ENCODE peak calls at places on chromosome 16, in ten cellular contexts. O is RWPE2; K is dorsolateral prefrontal cortex; W is body of pancreas; H is effector memory CD4-positive, alpha-beta T cell; E is epithelial cell of esophagus; T is CD8-positive, alpha-beta memory T cell; Z is bronchial epithelial cell; G is kidney epithelial cell; Y is thyroid gland. U is an unnamed sample.

GRCh38 chr16:56493131-56493530 is 26.7 kb downstream of the BBS2 start:
- DNase-seq in O (no peak), K (no peak), W (no peak), H (no peak), E (peak; percentile 35), T (no peak), Z (no peak), G (no peak), Y (no peak), U (no peak)

GRCh38 chr16:81401035-81401950 is 43.3 kb upstream of the CMIP start:
- DNase-seq in O (peak; percentile 92), K (no peak), W (peak; percentile 10), H (no peak), E (peak; percentile 96), T (no peak), Z (peak; percentile 90), G (no peak), Y (no peak), U (no peak)

GRCh38 chr16:90015586-90016338 is 3.5 kb downstream of the DBNDD1 start:
- DNase-seq in O (no peak), K (no peak), W (no peak), H (no peak), E (no peak), T (no peak), Z (no peak), G (no peak), Y (no peak), U (no peak)

GRCh38 chr16:35404273-35404672 is 1944.9 kb downstream of the TP53TG3F start:
- DNase-seq in O (no peak), K (no peak), W (no peak), H (no peak), E (no peak), T (no peak), Z (no peak), G (no peak), Y (no peak), U (no peak)

GRCh38 chr16:81723098-81723723 is 55.9 kb upstream of the PLCG2 start:
- DNase-seq in O (no peak), K (no peak), W (peak; percentile 70), H (no peak), E (peak; percentile 87), T (peak; percentile 66), Z (peak; percentile 77), G (no peak), Y (peak; percentile 35), U (no peak)

GRCh38 chr16:86500708-86501510 is 9.4 kb upstream of the FOXF1 start:
- DNase-seq in O (no peak), K (no peak), W (no peak), H (no peak), E (no peak), T (no peak), Z (no peak), G (no peak), Y (no peak), U (no peak)

GRCh38 chr16:57998484-57998883 is 2.0 kb downstream of the ZNF319 start:
- DNase-seq in O (peak; percentile 85), K (peak; percentile 36), W (no peak), H (peak; percentile 45), E (peak; percentile 83), T (peak; percentile 74), Z (peak; percentile 78), G (no peak), Y (no peak), U (no peak)

GRCh38 chr16:64627288-64627687 is 494.6 kb downstream of the CDH11 start:
- DNase-seq in O (no peak), K (no peak), W (no peak), H (no peak), E (peak; percentile 3), T (no peak), Z (no peak), G (no peak), Y (no peak), U (no peak)

GRCh38 chr16:60142991-60143705 is 1409.0 kb upstream of the GOT2 start:
- DNase-seq in O (no peak), K (no peak), W (no peak), H (no peak), E (peak; percentile 50), T (no peak), Z (no peak), G (no peak), Y (no peak), U (no peak)

DNA sequence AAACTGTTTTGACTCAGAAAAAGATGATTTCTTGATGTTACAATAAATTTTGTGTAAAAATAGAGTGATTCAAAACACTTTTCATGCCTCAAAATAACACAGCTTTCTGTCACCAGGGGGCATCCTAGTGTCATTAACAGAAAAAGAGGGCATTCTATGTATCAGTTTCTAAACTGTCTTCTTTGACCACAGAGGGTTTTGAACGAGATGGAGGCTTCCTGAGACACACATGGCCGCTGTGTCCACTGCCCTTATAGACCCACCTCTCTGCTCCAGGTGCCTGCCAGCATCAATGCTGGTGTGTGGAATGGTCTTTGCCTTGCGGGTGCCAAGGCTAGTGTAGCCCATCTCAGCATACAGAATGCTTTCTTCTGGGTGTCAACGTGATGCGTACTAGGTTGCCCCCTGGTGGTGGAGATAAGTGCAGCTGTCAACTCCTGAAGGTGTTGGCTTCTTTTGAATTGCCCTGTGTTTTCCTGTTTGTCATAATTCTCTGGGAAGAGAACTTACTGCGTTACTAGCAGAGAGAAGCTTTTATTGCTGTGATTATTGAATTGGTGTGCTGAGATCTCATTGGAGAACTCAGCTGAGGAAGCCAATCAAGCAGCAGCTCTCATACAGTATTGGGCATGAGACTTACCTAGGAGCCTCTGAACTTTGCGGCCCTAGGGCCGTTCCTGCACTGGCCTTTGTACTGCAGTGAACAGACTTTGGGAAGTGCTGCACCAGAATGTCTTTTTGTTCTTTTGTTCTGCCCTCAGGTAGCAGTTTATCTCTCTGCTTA is 38.6 kb downstream of the USP10 start:
- DNase-seq in O (peak; percentile 76), K (peak; percentile 73), W (peak; percentile 82), H (peak; percentile 36), E (peak; percentile 86), T (peak; percentile 81), Z (peak; percentile 77), G (peak; percentile 41), Y (peak; percentile 75), U (peak; percentile 60)
- H3K4me3 ChIP-seq in O (no peak overlapping the region), K (no peak overlapping the region), W (no peak overlapping the region), H (no peak overlapping the region), E (no peak overlapping the region), T (peak overlapping the region; percentile 44), Z (no peak overlapping the region), G (no peak overlapping the region), Y (no peak overlapping the region), U (no peak overlapping the region)

GRCh38 chr16:67648088-67648763 is 3.3 kb downstream of the CARMIL2 start:
- DNase-seq in O (no peak), K (no peak), W (no peak), H (no peak), E (no peak), T (no peak), Z (no peak), G (no peak), Y (no peak), U (no peak)

GRCh38 chr16:67650023-67650422 is 5.1 kb downstream of the CARMIL2 start:
- DNase-seq in O (no peak), K (no peak), W (no peak), H (no peak), E (no peak), T (no peak), Z (no peak), G (no peak), Y (no peak), U (no peak)

GRCh38 chr16:67649494-67649931 is 4.6 kb downstream of the CARMIL2 start:
- DNase-seq in O (no peak), K (no peak), W (no peak), H (no peak), E (no peak), T (no peak), Z (no peak), G (no peak), Y (peak; percentile 24), U (no peak)

GRCh38 chr16:67647681-67648080 is 2.7 kb downstream of the CARMIL2 start:
- DNase-seq in O (no peak), K (no peak), W (no peak), H (no peak), E (no peak), T (no peak), Z (no peak), G (no peak), Y (no peak), U (no peak)

DNA sequence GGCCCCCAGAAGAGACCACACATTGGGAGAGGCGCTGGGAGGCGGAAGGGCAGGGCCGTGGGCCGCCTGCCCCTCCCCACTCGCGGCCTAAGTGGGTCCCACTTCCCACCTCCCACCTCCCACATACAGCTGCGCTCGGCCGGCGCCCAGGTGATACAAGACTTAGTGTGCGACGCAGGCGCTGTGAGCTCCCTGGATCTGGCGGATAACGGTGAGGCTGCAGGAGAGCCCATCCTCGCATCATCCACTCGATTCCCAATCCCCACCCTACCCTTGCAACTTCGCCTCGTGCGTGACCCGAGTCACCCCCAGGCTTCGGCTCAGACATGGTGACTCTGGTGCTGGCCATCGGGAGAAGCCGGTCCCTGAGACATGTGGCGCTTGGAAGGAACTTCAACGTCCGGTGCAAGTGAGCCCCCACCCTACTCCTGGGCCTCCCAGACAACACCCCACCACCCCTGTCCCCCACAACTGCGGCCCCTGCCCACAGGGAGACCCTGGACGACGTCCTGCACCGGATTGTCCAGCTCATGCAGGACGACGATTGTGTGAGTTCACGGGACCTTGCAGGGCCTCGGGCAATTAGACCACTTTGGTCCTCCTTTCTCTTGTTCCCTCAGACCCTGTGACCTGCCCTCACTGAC is 3.9 kb downstream of the CARMIL2 start:
- DNase-seq in O (no peak), K (no peak), W (no peak), H (no peak), E (no peak), T (no peak), Z (no peak), G (no peak), Y (no peak), U (no peak)
- H3K4me3 ChIP-seq in O (no peak overlapping the region), K (peak overlapping the region; percentile 36), W (no peak overlapping the region), H (no peak overlapping the region), E (no peak overlapping the region), T (no peak overlapping the region), Z (no peak overlapping the region), G (no peak overlapping the region), Y (no peak overlapping the region), U (no peak overlapping the region)

DNA sequence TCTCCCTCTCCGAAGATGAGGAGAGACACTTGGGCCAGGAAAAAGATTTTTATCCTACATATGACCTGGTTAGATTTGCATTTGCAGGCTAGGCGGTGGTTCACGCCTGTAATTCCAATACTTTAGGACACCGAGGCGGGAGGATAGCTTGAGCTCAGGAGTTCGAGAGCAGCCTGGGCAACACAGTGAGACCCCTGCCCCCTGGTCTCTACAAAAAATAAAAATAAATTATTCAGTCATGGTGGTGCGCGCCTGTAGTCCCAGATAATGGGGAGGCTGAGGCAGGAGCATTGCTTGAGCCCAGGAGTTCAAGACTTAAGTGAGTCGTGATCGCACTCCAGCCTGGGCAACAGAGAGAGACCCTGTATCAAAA is 7.9 kb upstream of the THAP11 start:
- DNase-seq in O (no peak), K (no peak), W (no peak), H (no peak), E (no peak), T (no peak), Z (no peak), G (no peak), Y (no peak), U (no peak)
- H3K4me3 ChIP-seq in O (peak overlapping the region; percentile 75), K (peak overlapping the region; percentile 99), W (peak overlapping the region; percentile 72), H (peak overlapping the region; percentile 75), E (peak overlapping the region; percentile 71), T (peak overlapping the region; percentile 90), Z (no peak overlapping the region), G (no peak overlapping the region), Y (no peak overlapping the region), U (peak overlapping the region; percentile 93)

DNA sequence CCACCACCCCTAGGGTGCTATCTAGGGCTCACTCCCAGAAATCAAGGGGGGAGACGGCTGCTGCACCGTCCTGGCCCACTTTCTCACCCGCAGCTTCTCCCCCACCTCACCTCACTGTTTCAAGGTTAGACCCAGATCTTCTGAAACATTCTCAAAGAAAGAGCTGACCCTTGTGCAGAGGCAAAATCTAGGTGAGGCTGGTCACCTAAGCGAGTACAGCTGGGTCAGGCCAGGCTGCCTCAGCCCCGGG is 27.0 kb downstream of the GNPTG start:
- DNase-seq in O (no peak), K (no peak), W (no peak), H (no peak), E (no peak), T (no peak), Z (no peak), G (no peak), Y (no peak), U (no peak)
- H3K4me3 ChIP-seq in O (peak overlapping the region; percentile 41), K (peak overlapping the region; percentile 61), W (peak overlapping the region; percentile 43), H (no peak overlapping the region), E (peak overlapping the region; percentile 41), T (no peak overlapping the region), Z (peak overlapping the region; percentile 63), G (peak overlapping the region; percentile 62), Y (no peak overlapping the region), U (peak overlapping the region; percentile 31)